ENCODE peak calls at places on chromosome 6, in nine cellular contexts. W is body of pancreas; N is mesendoderm; K is breast epithelium; S is caudate nucleus; U is SK-N-MC; L is small intestine; Q is transverse colon; C is CD4-positive, alpha-beta memory T cell. O is an unnamed sample.

GRCh38 chr6:150696156-150696555 is 96.5 kb downstream of the PLEKHG1 start:
- DNase-seq in N (no peak), Q (no peak), W (no peak), L (no peak), C (no peak), U (no peak), K (no peak), S (no peak), O (no peak)

GRCh38 chr6:48021904-48022303 is 89.1 kb downstream of the PTCHD4 start:
- DNase-seq in L (no peak), C (no peak), Q (no peak), W (no peak), U (no peak), K (no peak), S (no peak), N (no peak), O (no peak)

GRCh38 chr6:148523051-148523450 is 180.4 kb downstream of the SASH1 start:
- DNase-seq in U (no peak), S (no peak), L (no peak), K (no peak), Q (no peak), N (no peak), C (no peak), W (no peak), O (no peak)

GRCh38 chr6:118580585-118581419 is 32.7 kb downstream of the PLN start:
- DNase-seq in Q (no peak), S (peak), U (peak), K (no peak), L (peak), N (peak), C (peak), W (peak), O (peak)

GRCh38 chr6:15953152-15953880 is 175.6 kb upstream of the MYLIP start:
- DNase-seq in C (no peak), Q (no peak), L (no peak), W (no peak), N (peak), K (no peak), S (no peak), U (peak), O (no peak)

GRCh38 chr6:77231438-77232305 is 231.6 kb downstream of the HTR1B start:
- DNase-seq in N (peak), W (no peak), C (no peak), K (no peak), Q (no peak), S (no peak), U (no peak), L (no peak), O (no peak)

GRCh38 chr6:64334646-64335045 is 699.0 kb downstream of the PHF3 start:
- DNase-seq in K (no peak), Q (no peak), L (no peak), S (no peak), U (no peak), W (no peak), C (no peak), N (no peak), O (no peak)

GRCh38 chr6:14211596-14211961 is 94.0 kb downstream of the CD83 start:
- DNase-seq in K (no peak), L (peak), W (peak), S (no peak), Q (peak), N (peak), C (no peak), U (no peak), O (peak)

GRCh38 chr6:18392346-18392877 is 5.3 kb downstream of the RNF144B start:
- DNase-seq in C (no peak), N (no peak), L (no peak), S (no peak), U (no peak), W (no peak), Q (no peak), K (no peak), O (no peak)

GRCh38 chr6:158688860-158689259 is 39.0 kb downstream of the SYTL3 start:
- DNase-seq in S (no peak), U (no peak), W (no peak), C (no peak), N (no peak), L (no peak), Q (no peak), K (no peak), O (no peak)
- H3K27ac ChIP-seq in S (no peak), U (no peak), W (no peak), C (peak), N (no peak), L (no peak), Q (no peak), K (no peak), O (no peak)

DNA sequence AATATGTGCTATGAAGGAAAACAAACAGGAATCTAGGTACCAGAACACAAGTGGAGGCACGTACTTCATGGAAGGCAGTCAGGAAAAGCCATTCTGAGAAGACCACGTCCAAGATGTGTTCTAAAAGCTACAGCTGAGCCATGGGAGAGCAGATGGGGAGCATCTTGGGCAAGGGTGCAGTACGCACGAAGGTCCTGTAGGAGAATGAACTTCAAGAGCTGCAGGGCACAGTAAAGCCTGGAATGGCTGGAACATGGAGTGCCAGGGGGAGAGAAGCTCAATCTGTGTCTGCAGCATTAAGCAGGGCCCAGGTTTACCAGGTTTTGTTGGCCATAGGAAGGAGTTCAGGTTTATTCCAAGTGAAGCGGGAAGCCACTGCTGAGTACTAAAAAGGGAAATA is 30.0 kb downstream of the ADTRP start:
- DNase-seq in N (peak), C (no peak), K (no peak), S (no peak), W (no peak), U (no peak), L (no peak), Q (no peak), O (no peak)
- H3K27ac ChIP-seq in N (no peak), C (no peak), K (no peak), S (no peak), W (no peak), U (no peak), L (no peak), Q (no peak), O (no peak)

GRCh38 chr6:147321260-147321659 is 117.0 kb downstream of the STXBP5 start:
- DNase-seq in U (no peak), C (no peak), S (no peak), N (no peak), W (no peak), Q (no peak), K (no peak), L (no peak), O (no peak)

DNA sequence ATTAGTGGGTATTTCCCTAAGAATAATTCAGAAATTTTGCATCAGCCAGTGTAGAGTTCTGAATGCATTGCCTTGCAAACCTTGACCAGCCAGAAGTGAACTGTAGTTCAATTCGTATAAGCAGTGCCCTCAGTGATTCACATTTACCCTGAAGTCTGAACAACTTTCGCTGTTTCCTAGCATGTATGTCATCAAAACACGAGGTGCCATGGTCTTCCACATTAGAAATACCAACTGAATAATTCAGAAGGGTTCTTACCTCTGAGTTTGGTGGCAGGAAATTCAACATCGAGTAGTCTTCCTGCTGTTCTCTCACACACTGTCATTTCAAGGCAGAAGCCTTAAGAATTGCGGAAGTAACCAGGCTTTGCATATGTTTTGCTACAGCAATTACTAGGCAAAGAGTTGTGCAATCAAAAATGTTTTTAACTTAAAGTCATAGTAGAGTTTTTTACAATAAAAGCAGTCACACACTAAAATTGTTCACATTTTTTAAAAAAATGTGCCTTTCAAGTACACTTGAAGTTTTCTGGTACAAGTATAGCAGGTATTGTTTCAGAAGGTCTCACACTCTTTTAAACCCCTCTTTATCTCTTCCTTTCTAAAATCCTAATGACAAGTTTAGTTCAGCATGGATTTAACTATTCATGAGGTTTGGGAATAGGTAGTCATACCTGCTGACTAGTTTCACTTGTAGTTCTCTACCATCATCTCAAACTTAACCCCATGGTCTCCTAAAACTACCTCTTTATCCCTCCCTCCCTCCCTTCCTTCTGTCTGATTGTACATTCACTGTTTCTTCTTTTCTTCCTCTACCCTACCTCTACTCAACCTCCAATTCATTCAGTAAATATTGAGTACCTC is 118.3 kb downstream of the STXBP5 start:
- DNase-seq in Q (no peak), W (no peak), L (peak), K (no peak), C (peak), U (peak), S (no peak), N (no peak), O (no peak)
- H3K27ac ChIP-seq in Q (no peak), W (no peak), L (no peak), K (no peak), C (peak), U (peak), S (no peak), N (no peak), O (no peak)

GRCh38 chr6:1266686-1267056 is 45.2 kb upstream of the FOXQ1 start:
- DNase-seq in N (no peak), S (no peak), K (no peak), Q (no peak), C (no peak), W (no peak), L (no peak), U (no peak), O (no peak)

GRCh38 chr6:1267057-1267732 is 44.7 kb upstream of the FOXQ1 start:
- DNase-seq in C (no peak), Q (no peak), W (no peak), K (no peak), L (peak), U (no peak), S (no peak), N (no peak), O (no peak)

GRCh38 chr6:1271071-1271763 is 40.7 kb upstream of the FOXQ1 start:
- DNase-seq in C (no peak), K (no peak), L (no peak), U (no peak), N (no peak), Q (no peak), W (peak), S (no peak), O (no peak)

GRCh38 chr6:1264619-1265445 is 47.1 kb upstream of the FOXQ1 start:
- DNase-seq in C (no peak), N (no peak), W (no peak), U (no peak), Q (no peak), S (no peak), K (no peak), L (no peak), O (no peak)

GRCh38 chr6:1267790-1268762 is 43.8 kb upstream of the FOXQ1 start:
- DNase-seq in Q (no peak), N (no peak), L (peak), W (no peak), S (no peak), C (no peak), K (no peak), U (no peak), O (no peak)
- H3K27ac ChIP-seq in Q (no peak), N (no peak), L (no peak), W (no peak), S (no peak), C (no peak), K (no peak), U (no peak), O (no peak)

GRCh38 chr6:144062757-144063156 is 32.6 kb downstream of the SF3B5 start:
- DNase-seq in U (no peak), N (no peak), K (no peak), L (no peak), S (no peak), Q (no peak), C (no peak), W (no peak), O (no peak)

GRCh38 chr6:144063246-144063743 is 32.1 kb downstream of the SF3B5 start:
- DNase-seq in C (no peak), S (no peak), K (no peak), U (no peak), Q (peak), L (peak), W (peak), N (peak), O (no peak)

GRCh38 chr6:144064831-144065668 is 30.3 kb downstream of the SF3B5 start:
- DNase-seq in C (no peak), W (peak), S (no peak), L (peak), U (no peak), K (no peak), N (no peak), Q (peak), O (no peak)

GRCh38 chr6:144063744-144064401 is 31.5 kb downstream of the SF3B5 start:
- DNase-seq in Q (peak), U (no peak), L (peak), C (peak), W (peak), K (peak), N (peak), S (peak), O (peak)

DNA sequence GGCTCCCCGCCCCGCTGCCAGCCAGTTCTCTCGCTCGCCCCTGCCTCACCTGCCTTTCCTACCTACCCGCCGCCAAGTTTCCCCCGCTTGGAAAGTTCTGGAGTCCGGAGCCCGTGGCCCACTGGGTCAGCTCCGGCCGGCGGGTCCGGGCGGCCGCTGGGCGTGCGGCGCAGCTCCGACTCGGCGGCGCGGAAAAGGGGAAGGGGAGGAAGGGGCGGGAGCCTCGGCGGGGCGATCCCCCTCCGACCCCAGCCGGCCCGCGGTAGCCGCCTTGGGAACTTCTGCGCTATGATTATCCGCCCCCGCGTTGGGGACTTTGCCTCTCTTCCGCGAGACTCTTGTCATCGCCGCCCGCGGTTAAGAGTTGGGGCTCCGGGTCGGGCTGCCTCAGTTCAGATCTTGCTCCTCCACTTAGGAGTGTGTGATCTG is 31.0 kb downstream of the SF3B5 start:
- DNase-seq in K (no peak), Q (peak), N (peak), L (peak), C (peak), U (no peak), S (no peak), W (peak), O (no peak)
- H3K27ac ChIP-seq in K (peak), Q (peak), N (no peak), L (peak), C (peak), U (no peak), S (peak), W (peak), O (peak)

DNA sequence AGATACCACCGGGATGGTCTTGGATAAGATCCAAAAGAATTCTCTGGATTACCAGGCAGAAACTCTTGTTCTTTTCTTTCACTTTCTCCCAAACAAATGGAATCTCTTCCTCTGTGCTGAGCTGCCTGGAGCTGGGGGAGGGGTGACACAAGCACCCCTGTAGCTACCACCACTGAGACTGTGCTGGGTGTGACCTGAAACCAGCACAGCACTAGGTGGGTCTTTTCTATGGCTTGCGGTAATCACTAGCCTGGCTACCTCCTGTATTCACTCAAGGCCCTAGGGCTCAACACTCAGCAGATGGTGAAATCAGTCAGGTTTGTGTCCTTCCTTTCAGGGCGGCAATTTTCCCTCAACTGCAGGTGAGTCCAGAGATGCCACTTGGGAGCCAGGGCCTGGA is 122.4 kb upstream of the CENPW start:
- DNase-seq in C (no peak), Q (no peak), N (no peak), U (no peak), W (no peak), S (no peak), L (no peak), K (no peak), O (no peak)
- H3K27ac ChIP-seq in C (no peak), Q (no peak), N (no peak), U (no peak), W (no peak), S (no peak), L (no peak), K (no peak), O (no peak)

O was measured in substantia nigra.